ENCODE peak calls at places on chromosomes 7 and 10, in eight cellular contexts. I, G, S, V, H, W, D and N are unnamed samples.

GRCh38 chr10:84966708-84967441 is 638.5 kb downstream of the CCSER2 start:
- DNase-seq in I (no peak), G (no peak), S (no peak), V (no peak), H (no peak), W (no peak), D (no peak), N (no peak)

GRCh38 chr10:72295330-72295910 is 21.7 kb downstream of the DDIT4 start:
- DNase-seq in I (no peak), G (no peak), S (no peak), V (no peak), H (no peak), W (no peak), D (no peak), N (no peak)

GRCh38 chr10:97777148-97777547 is 5.3 kb upstream of the SFRP5 start:
- DNase-seq in I (no peak), G (no peak), S (no peak), V (no peak), H (no peak), W (no peak), D (no peak), N (no peak)

GRCh38 chr10:58608826-58609225 is 96.2 kb downstream of the BICC1 start:
- DNase-seq in I (no peak), G (peak), S (no peak), V (no peak), H (no peak), W (no peak), D (no peak), N (no peak)

GRCh38 chr10:86411281-86411841 is 44.8 kb upstream of the GRID1 start:
- DNase-seq in I (no peak), G (peak), S (peak), V (no peak), H (no peak), W (no peak), D (no peak), N (no peak)

GRCh38 chr7:92769361-92769633 is 67.1 kb downstream of the CDK6 start:
- DNase-seq in I (no peak), G (no peak), S (no peak), V (no peak), H (no peak), W (no peak), D (no peak), N (no peak)

GRCh38 chr7:71808115-71808514 is 604.0 kb downstream of the CALN1 start:
- DNase-seq in I (no peak), G (no peak), S (no peak), V (no peak), H (no peak), W (no peak), D (no peak), N (no peak)

GRCh38 chr10:30759423-30759822 is 129.9 kb upstream of the LYZL2 start:
- DNase-seq in I (no peak), G (peak), S (no peak), V (no peak), H (no peak), W (no peak), D (no peak), N (no peak)

GRCh38 chr7:104938741-104939390 is 75.1 kb upstream of the KMT2E start:
- DNase-seq in I (no peak), G (no peak), S (no peak), V (no peak), H (no peak), W (no peak), D (no peak), N (no peak)

GRCh38 chr10:101012525-101013364 is 13.1 kb downstream of the LZTS2 start:
- DNase-seq in I (peak), G (peak), S (no peak), V (peak), H (peak), W (peak), D (peak), N (peak)

GRCh38 chr10:129637841-129638240 is 170.8 kb downstream of the MGMT start:
- DNase-seq in I (no peak), G (no peak), S (no peak), V (no peak), H (no peak), W (no peak), D (no peak), N (no peak)

GRCh38 chr7:148524479-148525173 is 65.9 kb upstream of the C7orf33 start:
- DNase-seq in I (no peak), G (no peak), S (no peak), V (no peak), H (no peak), W (no peak), D (no peak), N (no peak)

GRCh38 chr10:4983615-4984216 is 19.9 kb downstream of the AKR1C2 start:
- DNase-seq in I (peak), G (no peak), S (no peak), V (no peak), H (no peak), W (no peak), D (peak), N (peak)

GRCh38 chr10:58742141-58742540 is 229.5 kb downstream of the BICC1 start:
- DNase-seq in I (no peak), G (peak), S (no peak), V (no peak), H (no peak), W (no peak), D (no peak), N (no peak)

GRCh38 chr7:83271212-83272099 is 108.8 kb upstream of the PCLO start:
- DNase-seq in I (no peak), G (peak), S (no peak), V (no peak), H (no peak), W (peak), D (no peak), N (peak)

GRCh38 chr10:104333037-104333727 is 5.1 kb downstream of the ITPRIP start:
- DNase-seq in I (peak), G (no peak), S (no peak), V (peak), H (no peak), W (no peak), D (no peak), N (no peak)

GRCh38 chr7:158066085-158066484 is 521.5 kb downstream of the PTPRN2 start:
- DNase-seq in I (no peak), G (no peak), S (no peak), V (no peak), H (no peak), W (no peak), D (no peak), N (no peak)

GRCh38 chr7:134458341-134458805 is 527 bp downstream of the AKR1B1 start:
- DNase-seq in I (peak), G (peak), S (no peak), V (peak), H (peak), W (peak), D (peak), N (peak)

GRCh38 chr7:155739538-155740140 is 72.6 kb downstream of the SHH start:
- DNase-seq in I (no peak), G (no peak), S (no peak), V (no peak), H (no peak), W (no peak), D (no peak), N (no peak)

GRCh38 chr10:119274519-119275045 is 67.2 kb downstream of the GRK5 start:
- DNase-seq in I (no peak), G (no peak), S (no peak), V (no peak), H (peak), W (no peak), D (no peak), N (no peak)

GRCh38 chr10:3090914-3091313 is 23.6 kb downstream of the PFKP start:
- DNase-seq in I (peak), G (peak), S (no peak), V (peak), H (no peak), W (peak), D (no peak), N (peak)

GRCh38 chr7:103394566-103394965 is 47.1 kb downstream of the PSMC2 start:
- DNase-seq in I (no peak), G (no peak), S (no peak), V (no peak), H (no peak), W (no peak), D (no peak), N (no peak)

GRCh38 chr7:15489383-15489782 is 72.4 kb downstream of the AGMO start:
- DNase-seq in I (no peak), G (no peak), S (no peak), V (no peak), H (peak), W (no peak), D (no peak), N (no peak)

GRCh38 chr10:102403115-102403514 is 7.6 kb downstream of the NFKB2 start:
- DNase-seq in I (no peak), G (no peak), S (no peak), V (no peak), H (no peak), W (no peak), D (no peak), N (no peak)

GRCh38 chr7:30879139-30880089 is 32.2 kb upstream of the AQP1 start:
- DNase-seq in I (peak), G (no peak), S (no peak), V (no peak), H (no peak), W (peak), D (no peak), N (no peak)

GRCh38 chr10:63343476-63343875 is 122.3 kb downstream of the JMJD1C start:
- DNase-seq in I (no peak), G (no peak), S (no peak), V (no peak), H (no peak), W (no peak), D (no peak), N (no peak)

GRCh38 chr10:103800789-103801540 is 54.4 kb downstream of the SH3PXD2A start:
- DNase-seq in I (no peak), G (peak), S (no peak), V (no peak), H (no peak), W (no peak), D (peak), N (peak)

GRCh38 chr10:43310872-43311271 is 44.0 kb upstream of the RASGEF1A start:
- DNase-seq in I (no peak), G (no peak), S (no peak), V (peak), H (no peak), W (no peak), D (no peak), N (peak)

GRCh38 chr10:24341371-24341770 is 132.4 kb downstream of the KIAA1217 start:
- DNase-seq in I (no peak), G (no peak), S (no peak), V (no peak), H (no peak), W (no peak), D (no peak), N (no peak)

GRCh38 chr10:451021-451471 is 238.4 kb downstream of the DIP2C start:
- DNase-seq in I (no peak), G (no peak), S (no peak), V (no peak), H (no peak), W (no peak), D (no peak), N (no peak)

GRCh38 chr7:70856889-70857511 is 274.9 kb upstream of the GALNT17 start:
- DNase-seq in I (peak), G (peak), S (no peak), V (peak), H (peak), W (peak), D (peak), N (peak)

GRCh38 chr10:128096486-128097199 is 29.6 kb downstream of the MKI67 start:
- DNase-seq in I (no peak), G (no peak), S (peak), V (no peak), H (no peak), W (no peak), D (no peak), N (no peak)

GRCh38 chr10:111430070-111430469 is 353.2 kb downstream of the ADRA2A start:
- DNase-seq in I (no peak), G (no peak), S (no peak), V (no peak), H (no peak), W (no peak), D (no peak), N (no peak)

GRCh38 chr10:94225589-94225988 is 137.2 kb downstream of the NOC3L start:
- DNase-seq in I (no peak), G (no peak), S (no peak), V (no peak), H (no peak), W (no peak), D (no peak), N (peak)

DNA sequence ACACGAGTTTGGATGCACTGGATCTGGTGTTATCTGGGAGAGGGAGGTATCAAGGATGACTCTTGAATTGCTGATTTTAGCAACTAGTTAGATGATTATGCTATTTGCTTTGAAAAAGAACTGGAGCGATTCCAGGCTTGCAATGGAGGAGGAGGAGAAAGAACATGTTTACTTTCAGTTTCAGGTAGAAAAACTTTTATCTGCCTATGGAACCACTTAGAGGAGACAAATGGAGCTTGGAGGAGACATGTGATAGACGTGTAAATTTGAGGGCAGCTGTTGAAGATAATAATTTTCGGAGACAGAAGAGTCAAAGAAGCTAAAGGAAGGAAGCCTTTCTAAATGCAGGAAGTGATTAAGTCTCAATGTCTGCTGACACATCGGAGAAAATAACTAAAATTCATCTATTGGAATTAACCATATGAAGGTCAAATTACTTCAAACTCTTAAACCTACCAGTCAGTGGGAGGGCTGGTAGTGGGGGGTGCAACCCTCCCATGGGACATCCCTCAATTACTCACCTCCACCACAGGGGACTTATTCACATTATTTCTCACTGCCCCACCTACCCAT is 56.4 kb upstream of the GNAI1 start:
- DNase-seq in I (no peak), G (peak), S (no peak), V (no peak), H (no peak), W (no peak), D (no peak), N (peak)
- H3K4me3 ChIP-seq in I (no peak), G (peak), S (peak), V (peak), H (peak), W (no peak), D (no peak), N (peak)

GRCh38 chr10:8319704-8320103 is 265.2 kb downstream of the GATA3 start:
- DNase-seq in I (no peak), G (no peak), S (no peak), V (no peak), H (no peak), W (no peak), D (no peak), N (no peak)
- TF ChIP-seq CTCF in I (no peak), G (no peak), S (no peak), V (no peak), H (no peak), W (peak), D (no peak), N (no peak)

GRCh38 chr7:159126496-159127345 is 17.9 kb downstream of the VIPR2 start:
- DNase-seq in I (no peak), G (no peak), S (no peak), V (peak), H (peak), W (no peak), D (no peak), N (no peak)
- H3K4me3 ChIP-seq in I (no peak), G (no peak), S (no peak), V (no peak), H (no peak), W (no peak), D (no peak), N (no peak)

DNA sequence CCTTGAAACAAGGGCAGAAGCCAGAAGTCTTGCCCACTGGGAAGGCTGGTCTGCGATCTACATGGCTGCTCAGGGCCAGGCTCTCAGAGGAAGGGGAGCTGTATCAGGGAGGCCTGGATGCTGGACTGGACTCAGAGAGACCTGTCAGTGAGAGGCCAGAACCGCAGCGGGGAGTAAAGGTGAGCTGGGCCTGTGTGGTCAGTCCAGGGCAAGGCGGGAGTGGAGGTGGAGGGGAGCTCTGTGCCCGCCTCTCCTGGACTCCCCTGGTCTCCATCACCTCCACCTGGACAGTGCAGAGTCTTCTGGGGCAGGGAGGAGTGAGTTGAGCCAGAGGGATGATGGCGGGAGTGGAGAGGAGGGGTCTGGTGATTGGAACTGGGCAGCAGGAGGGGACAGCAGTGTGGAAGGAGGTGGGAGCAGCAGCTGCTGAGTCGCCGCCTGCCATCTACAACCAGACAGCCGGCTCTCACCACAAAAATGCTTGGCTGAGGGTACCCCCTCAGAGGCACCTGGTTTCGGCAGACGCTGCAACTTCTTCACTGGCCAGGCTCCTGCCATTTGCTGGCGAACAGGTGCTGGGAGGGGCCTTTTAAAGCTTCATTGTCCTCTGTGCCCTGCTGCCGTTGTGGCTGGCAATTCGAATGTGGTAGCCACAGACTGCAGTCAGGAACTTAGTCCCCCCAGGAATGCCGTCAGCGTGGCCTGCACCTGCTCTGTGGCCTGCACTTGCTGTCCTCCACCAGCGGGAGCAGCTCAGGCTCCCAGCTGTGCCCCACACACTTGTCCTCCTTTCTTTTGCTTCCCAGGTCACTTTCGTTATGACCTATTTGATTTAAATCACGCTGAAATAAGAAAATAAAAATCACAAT is 3.5 kb downstream of the RASSF4 start:
- DNase-seq in I (no peak), G (no peak), S (no peak), V (peak), H (no peak), W (peak), D (no peak), N (no peak)
- TF ChIP-seq CTCF in I (no peak), G (no peak), S (peak), V (no peak), H (no peak), W (peak), D (no peak), N (peak)

DNA sequence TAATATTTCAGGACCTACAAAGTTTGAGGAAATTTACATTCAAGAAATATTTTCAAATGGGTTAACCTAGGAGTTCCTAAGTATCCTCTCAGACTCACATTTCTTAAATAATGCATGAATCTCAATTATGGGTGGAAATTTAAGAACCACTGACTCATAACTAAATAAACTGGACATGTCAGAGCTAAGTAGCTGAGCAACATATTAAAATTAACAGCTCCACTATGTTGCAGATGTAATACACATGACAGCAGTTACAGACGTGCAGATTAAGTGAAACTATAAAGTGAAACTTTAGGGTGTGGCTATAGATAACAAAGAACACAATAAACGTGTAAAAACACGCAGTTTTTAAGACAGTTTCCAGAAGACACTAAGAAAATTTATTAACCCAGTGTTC is 25.5 kb downstream of the DNMBP start:
- DNase-seq in I (no peak), G (peak), S (no peak), V (no peak), H (no peak), W (no peak), D (no peak), N (peak)
- H3K4me3 ChIP-seq in I (no peak), G (no peak), S (no peak), V (no peak), H (no peak), W (no peak), D (no peak), N (no peak)

GRCh38 chr7:75847707-75848106 is 31.1 kb upstream of the RHBDD2 start:
- DNase-seq in I (no peak), G (no peak), S (no peak), V (no peak), H (no peak), W (no peak), D (no peak), N (no peak)
- TF ChIP-seq CTCF in I (no peak), G (no peak), S (no peak), V (no peak), H (no peak), W (no peak), D (no peak), N (no peak)

GRCh38 chr10:60789340-60789739 is 11.1 kb downstream of the CDK1 start:
- DNase-seq in I (no peak), G (no peak), S (no peak), V (no peak), H (no peak), W (no peak), D (no peak), N (no peak)
- H3K4me3 ChIP-seq in I (no peak), G (no peak), S (no peak), V (no peak), H (no peak), W (no peak), D (no peak), N (no peak)